ENCODE peak calls at places on chromosomes 5 and 9, in five cellular contexts. C, Z, Q, X and D are unnamed samples.

GRCh38 chr9:105178106-105178505 is 66.3 kb upstream of the SLC44A1 start:
- DNase-seq in Z (no peak), Q (no peak), X (no peak), C (no peak), D (no peak)

GRCh38 chr5:32390819-32391591 is 53.5 kb downstream of the ZFR start:
- DNase-seq in X (no peak), C (no peak), Z (peak), Q (peak), D (no peak)

GRCh38 chr5:127206320-127207113 is 84.1 kb upstream of the MEGF10 start:
- DNase-seq in Z (peak), Q (peak), X (no peak), C (no peak), D (no peak)

GRCh38 chr5:148484651-148485050 is 100.9 kb downstream of the FBXO38 start:
- DNase-seq in Q (no peak), C (no peak), X (no peak), Z (no peak), D (no peak)

GRCh38 chr5:142095651-142096330 is 12.8 kb upstream of the NDFIP1 start:
- DNase-seq in Z (no peak), X (no peak), Q (no peak), C (no peak), D (no peak)

GRCh38 chr5:115798252-115798651 is 18.2 kb downstream of the CDO1 start:
- DNase-seq in Z (no peak), Q (no peak), X (no peak), C (no peak), D (no peak)

GRCh38 chr5:59785701-59786100 is 107.8 kb downstream of the PDE4D start:
- DNase-seq in Z (peak), X (no peak), C (no peak), Q (no peak), D (no peak)

GRCh38 chr5:176789873-176790615 is 20.3 kb upstream of the UNC5A start:
- DNase-seq in X (no peak), C (no peak), Q (no peak), Z (no peak), D (no peak)

GRCh38 chr5:6181871-6182270 is 196.5 kb downstream of the MED10 start:
- DNase-seq in C (no peak), X (no peak), Q (no peak), Z (no peak), D (no peak)

GRCh38 chr9:752201-752600 is 89.3 kb upstream of the DMRT1 start:
- DNase-seq in C (no peak), Z (peak), Q (peak), X (no peak), D (no peak)

GRCh38 chr9:70615566-70616138 is 201.2 kb upstream of the KLF9 start:
- DNase-seq in Z (no peak), C (no peak), Q (no peak), X (no peak), D (no peak)

GRCh38 chr5:127878174-127878750 is 175.1 kb downstream of the CCDC192 start:
- DNase-seq in Z (no peak), X (no peak), C (no peak), Q (peak), D (peak)

GRCh38 chr5:44387391-44387790 is 1.8 kb downstream of the FGF10 start:
- DNase-seq in C (no peak), Z (no peak), Q (no peak), X (no peak), D (no peak)

GRCh38 chr9:1726993-1727759 is 288.0 kb upstream of the SMARCA2 start:
- DNase-seq in X (no peak), Z (no peak), C (no peak), Q (no peak), D (no peak)

GRCh38 chr5:122858451-122858850 is 13.0 kb downstream of the SNX24 start:
- DNase-seq in X (no peak), Z (peak), C (no peak), Q (peak), D (no peak)

GRCh38 chr5:139458580-139459407 is 3.7 kb downstream of the ECSCR start:
- DNase-seq in Q (peak), Z (peak), C (no peak), X (no peak), D (no peak)

GRCh38 chr9:127739614-127740322 is 4.7 kb upstream of the TOR2A start:
- DNase-seq in C (no peak), Q (peak), Z (no peak), X (peak), D (peak)

GRCh38 chr5:38598994-38599611 is 42.7 kb upstream of the LIFR start:
- DNase-seq in X (no peak), C (no peak), Q (peak), Z (peak), D (no peak)

GRCh38 chr5:90809695-90810094 is 251.1 kb downstream of the ADGRV1 start:
- DNase-seq in Z (no peak), X (no peak), Q (peak), C (no peak), D (no peak)

GRCh38 chr9:117624106-117624505 is 80.1 kb upstream of the TLR4 start:
- DNase-seq in Q (no peak), Z (no peak), X (no peak), C (no peak), D (no peak)

GRCh38 chr9:16325966-16326365 is 544.5 kb downstream of the BNC2 start:
- DNase-seq in X (no peak), Z (no peak), C (no peak), Q (no peak), D (no peak)

GRCh38 chr9:135512904-135513303 is 8.3 kb upstream of the LCN1 start:
- DNase-seq in Q (peak), X (no peak), C (peak), Z (peak), D (no peak)

GRCh38 chr9:133709716-133710571 is 28.2 kb downstream of the SARDH start:
- DNase-seq in Q (no peak), Z (no peak), X (no peak), C (no peak), D (no peak)

GRCh38 chr9:6219981-6220380 is 4.4 kb downstream of the IL33 start:
- DNase-seq in C (no peak), Z (no peak), X (no peak), Q (peak), D (no peak)

GRCh38 chr9:137222190-137223077 is at the start of gene RNF208:
- DNase-seq in Z (no peak), X (no peak), Q (no peak), C (no peak), D (no peak)
- H3K27ac ChIP-seq in Z (no peak), X (peak), Q (peak), C (peak), D (peak)

DNA sequence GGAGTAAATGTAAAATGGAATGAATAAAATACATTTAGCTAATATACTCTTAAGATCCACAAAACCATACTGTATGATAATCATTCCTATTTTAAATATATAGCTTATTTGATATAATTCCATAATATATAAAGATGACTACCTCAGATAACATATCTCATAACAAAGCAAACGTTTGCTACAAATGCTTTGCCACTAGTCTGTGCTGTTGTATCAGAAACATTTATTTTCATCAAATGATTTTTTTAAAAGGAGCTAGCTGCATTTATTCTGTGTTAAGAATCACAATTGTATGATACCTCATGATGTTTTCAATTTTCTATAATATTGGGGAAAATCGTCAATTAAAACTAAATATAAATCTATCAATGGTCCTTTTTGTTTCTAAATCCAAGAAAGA is 567.2 kb downstream of the PTPRD start:
- DNase-seq in Q (peak), C (no peak), Z (peak), X (no peak), D (no peak)
- TF ChIP-seq CTCF in Q (no peak), C (no peak), Z (peak), X (no peak), D (peak)

DNA sequence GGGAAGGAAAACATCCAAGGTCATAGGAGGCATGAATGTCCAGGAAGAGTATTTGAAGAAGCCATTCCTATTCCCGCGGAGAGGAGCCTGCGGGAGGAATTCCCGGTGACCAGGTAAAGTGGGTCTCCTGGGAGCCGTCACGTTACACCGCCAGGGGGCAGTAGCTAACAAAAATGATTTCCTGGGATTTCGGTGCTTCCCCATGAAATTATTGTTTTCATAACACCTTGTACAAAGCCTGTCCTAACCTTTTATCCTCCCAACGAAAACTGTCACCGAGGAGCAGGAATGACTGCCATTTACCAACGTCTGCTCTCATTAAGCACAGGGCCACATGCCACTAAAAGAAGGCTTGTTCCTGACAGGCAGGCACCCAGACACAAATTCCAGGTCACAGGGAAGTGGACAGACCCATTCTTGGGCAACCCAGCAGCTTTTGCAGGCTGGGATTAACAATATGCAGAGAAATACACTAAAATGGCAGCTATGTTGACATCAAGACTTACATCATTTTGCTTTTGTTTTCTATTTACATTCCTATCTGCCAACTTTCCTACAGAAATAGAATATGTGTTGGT is 41.2 kb upstream of the CTSL start:
- DNase-seq in C (no peak), Z (no peak), Q (peak), X (peak), D (no peak)
- H3K27ac ChIP-seq in C (peak), Z (no peak), Q (no peak), X (no peak), D (no peak)

DNA sequence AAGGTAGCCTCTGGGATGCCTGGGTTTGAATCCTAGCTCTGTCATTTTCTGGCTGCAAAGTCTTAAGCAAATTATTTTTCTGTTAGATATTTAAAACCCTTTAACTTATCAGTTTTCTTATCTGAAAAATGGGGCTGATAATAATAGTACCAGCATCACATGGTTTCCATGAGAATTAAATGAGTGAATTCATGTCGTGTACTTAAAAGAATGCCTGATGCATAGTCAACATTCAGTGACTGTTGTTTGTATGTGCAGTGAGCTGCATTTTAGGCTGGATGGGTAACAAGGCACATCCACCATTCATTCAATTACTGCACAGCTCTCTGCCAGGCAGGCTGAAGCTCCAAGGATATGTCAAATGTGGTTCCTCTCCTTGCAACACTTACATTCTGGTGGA is 122.0 kb downstream of the PPP2R2B start:
- DNase-seq in Q (no peak), C (no peak), Z (peak), X (no peak), D (no peak)
- TF ChIP-seq CTCF in Q (no peak), C (no peak), Z (no peak), X (no peak), D (no peak)

DNA sequence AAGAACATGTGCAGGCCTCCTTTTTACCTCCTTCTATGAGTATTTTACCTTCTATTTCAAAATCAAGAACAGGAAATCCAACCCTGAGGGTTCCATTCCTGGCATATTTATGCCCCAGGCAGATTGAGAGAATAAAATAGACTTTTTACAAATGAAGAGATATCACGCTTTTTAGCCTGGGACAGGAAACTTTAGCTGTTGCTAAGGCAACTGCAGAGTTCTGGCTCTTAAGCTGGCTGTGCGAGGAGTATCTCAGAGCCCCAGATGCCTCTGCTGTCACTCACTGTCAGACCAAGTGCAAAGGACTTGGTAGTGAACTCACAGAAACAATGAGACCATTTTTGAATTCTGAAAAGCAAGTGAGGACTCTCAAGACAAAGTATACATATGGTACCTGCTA is 69.5 kb upstream of the HSPB3 start:
- DNase-seq in C (no peak), X (no peak), Q (peak), Z (no peak), D (no peak)
- H3K27ac ChIP-seq in C (peak), X (no peak), Q (no peak), Z (no peak), D (peak)

DNA sequence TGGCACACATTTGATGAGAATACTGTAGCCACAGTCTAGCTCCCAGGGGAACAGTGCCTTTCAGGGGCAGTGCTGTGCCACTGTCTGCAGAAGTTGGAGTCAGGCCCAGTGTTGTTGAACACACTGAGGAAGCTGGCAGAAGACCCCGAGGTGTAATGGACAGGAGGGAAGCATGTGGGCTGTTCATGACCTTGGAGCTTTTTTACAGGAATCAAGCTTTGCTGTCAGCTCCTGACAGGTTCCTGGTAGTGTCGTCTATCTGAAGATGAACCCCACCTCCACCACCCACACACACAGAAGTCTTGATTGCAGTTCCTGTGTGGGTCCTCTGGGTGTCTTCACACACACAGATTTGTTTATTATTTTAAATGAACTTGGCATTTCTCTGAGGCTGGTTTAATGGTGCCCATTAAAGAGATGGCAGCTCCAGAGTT is 40.3 kb upstream of the TNFAIP8 start:
- DNase-seq in Z (no peak), C (no peak), X (no peak), Q (peak), D (no peak)
- TF ChIP-seq CTCF in Z (peak), C (no peak), X (no peak), Q (peak), D (peak)

GRCh38 chr9:94928271-94928670 is 201.8 kb downstream of the AOPEP start:
- DNase-seq in Q (no peak), C (no peak), Z (no peak), X (no peak), D (no peak)

GRCh38 chr9:94926457-94926852 is 200.0 kb downstream of the AOPEP start:
- DNase-seq in C (no peak), Q (no peak), Z (no peak), X (no peak), D (no peak)

GRCh38 chr9:94927048-94927761 is 200.7 kb downstream of the AOPEP start:
- DNase-seq in Q (no peak), C (no peak), Z (no peak), X (no peak), D (no peak)

GRCh38 chr9:94927762-94928158 is 201.3 kb downstream of the AOPEP start:
- DNase-seq in X (no peak), Z (no peak), Q (no peak), C (no peak), D (no peak)

GRCh38 chr9:94925751-94926456 is 199.4 kb downstream of the AOPEP start:
- DNase-seq in Z (no peak), Q (no peak), X (no peak), C (no peak), D (no peak)
- H3K27ac ChIP-seq in Z (no peak), Q (peak), X (no peak), C (peak), D (no peak)

GRCh38 chr9:128919409-128919808 is 1.4 kb upstream of the PHYHD1 start:
- DNase-seq in Z (no peak), X (no peak), C (no peak), Q (no peak), D (no peak)

GRCh38 chr9:128920381-128921058 is at the start of gene PHYHD1:
- DNase-seq in C (peak), X (peak), Z (peak), Q (peak), D (peak)

GRCh38 chr9:128923493-128923883 is 2.7 kb downstream of the PHYHD1 start:
- DNase-seq in Z (no peak), X (no peak), C (no peak), Q (no peak), D (no peak)

GRCh38 chr9:128918921-128919320 is 1.9 kb upstream of the PHYHD1 start:
- DNase-seq in X (no peak), Z (no peak), C (no peak), Q (no peak), D (no peak)

DNA sequence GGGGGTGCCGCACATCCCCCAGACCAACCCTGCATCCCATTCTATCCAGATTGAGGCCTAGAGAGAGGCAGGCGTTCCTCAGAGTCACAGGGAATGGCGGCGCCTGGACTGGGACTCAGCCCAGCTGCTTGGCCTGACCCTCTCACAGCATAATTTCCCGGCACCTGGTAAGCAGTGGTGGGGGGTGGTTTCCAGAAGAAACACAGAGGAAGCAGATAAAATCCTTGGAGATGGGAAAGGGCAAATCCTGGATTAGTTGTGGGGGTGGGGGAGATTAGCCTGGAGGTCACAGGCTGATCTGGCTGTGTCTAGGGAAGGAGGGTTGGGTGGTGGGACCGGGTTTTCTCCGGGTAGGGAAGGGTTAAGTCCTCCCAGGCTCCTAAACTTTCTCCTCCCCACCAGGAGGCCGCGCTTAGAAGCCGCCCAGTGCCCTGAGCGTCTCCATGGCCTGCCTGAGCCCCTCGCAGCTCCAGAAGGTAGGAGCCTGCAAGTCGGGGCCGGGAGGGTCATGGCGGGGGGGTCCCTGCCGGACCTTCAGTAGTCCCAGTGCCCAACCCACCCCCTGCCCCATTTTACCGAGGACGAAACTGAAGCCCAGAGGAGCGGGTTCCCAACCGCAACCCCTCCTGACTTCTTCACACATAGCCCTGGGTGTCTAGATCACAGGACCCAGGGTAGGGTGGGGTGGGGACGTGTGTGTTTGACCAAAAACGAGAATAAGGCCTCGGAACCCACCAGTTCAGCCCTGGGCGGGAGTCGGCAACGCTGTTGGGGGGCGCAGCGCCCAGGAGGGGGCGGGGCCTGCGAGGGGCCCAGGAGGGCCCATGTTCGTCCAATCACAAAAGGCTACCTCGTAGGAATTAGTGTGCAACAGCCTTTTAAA is 1.3 kb downstream of the PHYHD1 start:
- DNase-seq in Z (no peak), Q (peak), X (peak), C (no peak), D (peak)
- TF ChIP-seq CTCF in Z (no peak), Q (peak), X (no peak), C (no peak), D (peak)

DNA sequence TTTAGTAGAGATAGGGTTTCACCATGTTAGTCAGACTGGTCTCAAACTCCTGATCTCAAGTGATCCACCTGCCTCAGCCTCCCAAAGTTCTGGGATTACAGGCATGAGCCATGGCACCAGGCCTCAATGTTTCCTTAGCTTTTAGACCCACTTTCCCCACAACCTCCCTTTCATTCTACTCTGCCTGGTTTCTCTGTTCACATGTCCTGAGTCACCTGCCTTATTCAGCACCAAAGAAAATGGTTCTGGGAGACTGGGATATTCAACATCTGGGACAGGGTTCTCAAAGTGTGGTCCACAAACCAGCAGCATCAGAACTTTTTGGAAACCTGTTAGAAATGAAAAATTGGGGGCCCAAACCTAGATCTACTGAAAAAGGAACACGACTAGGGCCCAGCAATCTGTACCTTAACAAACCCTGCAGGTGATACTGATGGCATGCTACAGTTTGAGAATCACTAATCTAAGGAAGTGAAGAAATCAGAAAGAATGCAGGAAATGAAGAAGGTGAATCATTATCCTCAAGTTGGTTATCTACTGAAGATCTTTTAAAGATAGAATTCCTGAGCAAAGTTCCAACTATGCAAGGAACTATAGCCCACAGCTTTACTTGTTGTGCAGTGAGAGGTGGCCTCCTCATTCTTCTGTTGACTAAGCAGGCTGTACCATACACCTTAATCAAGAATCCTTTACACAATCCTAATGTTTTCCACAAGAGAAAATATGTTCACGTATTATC is 51.8 kb upstream of the CTNNAL1 start:
- DNase-seq in Z (peak), Q (no peak), X (no peak), C (no peak), D (no peak)
- H3K27ac ChIP-seq in Z (no peak), Q (peak), X (no peak), C (no peak), D (no peak)

GRCh38 chr5:133276171-133276570 is 224.4 kb downstream of the HSPA4 start:
- DNase-seq in X (no peak), Q (no peak), Z (no peak), C (no peak), D (no peak)
- TF ChIP-seq CTCF in X (no peak), Q (no peak), Z (no peak), C (no peak), D (no peak)